ENCODE peak calls at places on chromosomes 13 and 19, in six cellular contexts. I is PC-9, H is sigmoid colon, V is left ventricle myocardium inferior, Y is AG04450, R is stomach. F is an unnamed sample.

GRCh38 chr13:113952983-113953520 is 20.8 kb downstream of the C13orf46 start:
- DNase-seq in I (no peak), H (no peak), Y (no peak), V (no peak), R (no peak), F (no peak)

GRCh38 chr19:38745316-38745715 is 1.0 kb upstream of the CAPN12 start:
- DNase-seq in V (no peak), Y (no peak), I (no peak), H (no peak), R (no peak), F (no peak)

GRCh38 chr13:93225610-93226009 is 997 bp upstream of the GPC6 start:
- DNase-seq in I (no peak), V (no peak), Y (no peak), R (no peak), H (no peak), F (no peak)

GRCh38 chr13:47216176-47216822 is 319.4 kb upstream of the HTR2A start:
- DNase-seq in I (no peak), V (no peak), Y (peak), R (no peak), H (no peak), F (no peak)

GRCh38 chr19:56309511-56310185 is 5.0 kb downstream of the ZSCAN5A start:
- DNase-seq in Y (no peak), H (no peak), V (peak), R (peak), I (no peak), F (peak)

GRCh38 chr13:98483636-98484288 is 93.1 kb downstream of the STK24 start:
- DNase-seq in Y (no peak), R (no peak), I (no peak), H (no peak), V (no peak), F (no peak)

GRCh38 chr13:62626771-62627170 is 1211.1 kb upstream of the PCDH20 start:
- DNase-seq in R (no peak), H (no peak), Y (no peak), V (no peak), I (no peak), F (no peak)

GRCh38 chr19:33175886-33176669 is 18.1 kb upstream of the LRP3 start:
- DNase-seq in H (no peak), I (peak), R (no peak), Y (no peak), V (no peak), F (peak)

GRCh38 chr13:113746143-113746525 is 12.9 kb upstream of the TMEM255B start:
- DNase-seq in Y (no peak), R (no peak), I (no peak), H (no peak), V (no peak), F (peak)

GRCh38 chr19:12521996-12522395 is 29.3 kb downstream of the ZNF564 start:
- DNase-seq in V (no peak), R (no peak), H (no peak), Y (no peak), I (no peak), F (peak)

GRCh38 chr19:35206379-35206778 is 22.2 kb downstream of the FAM187B start:
- DNase-seq in H (no peak), R (no peak), Y (no peak), V (no peak), I (no peak), F (no peak)

GRCh38 chr13:48446454-48446853 is 33.5 kb upstream of the LPAR6 start:
- DNase-seq in H (no peak), I (no peak), Y (peak), R (no peak), V (no peak), F (no peak)

GRCh38 chr19:16190198-16190597 is 5.0 kb downstream of the FAM32A start:
- DNase-seq in H (no peak), I (no peak), R (no peak), Y (no peak), V (no peak), F (no peak)

GRCh38 chr19:44588753-44589112 is 24.6 kb upstream of the IGSF23 start:
- DNase-seq in V (no peak), H (no peak), R (no peak), Y (no peak), I (peak), F (no peak)

GRCh38 chr19:56177564-56178243 is 1.9 kb downstream of the GALP start:
- DNase-seq in Y (no peak), I (no peak), H (no peak), R (no peak), V (no peak), F (no peak)

GRCh38 chr19:51514866-51515481 is 13.4 kb upstream of the SIGLEC12 start:
- DNase-seq in H (no peak), R (no peak), I (no peak), V (no peak), Y (peak), F (no peak)

GRCh38 chr19:35288331-35288730 is 3.6 kb upstream of the MAG start:
- DNase-seq in I (no peak), V (no peak), Y (no peak), H (no peak), R (no peak), F (no peak)

GRCh38 chr13:91768746-91769145 is 370.3 kb downstream of the GPC5 start:
- DNase-seq in H (no peak), Y (no peak), I (no peak), R (no peak), V (no peak), F (no peak)

GRCh38 chr13:38395505-38395803 is 45.8 kb downstream of the UFM1 start:
- DNase-seq in H (no peak), V (no peak), Y (no peak), R (no peak), I (no peak), F (no peak)

GRCh38 chr13:71378992-71379905 is 487.8 kb downstream of the DACH1 start:
- DNase-seq in H (no peak), R (no peak), V (no peak), Y (no peak), I (no peak), F (no peak)

GRCh38 chr19:51026554-51026831 is at the start of gene KLK11:
- DNase-seq in Y (no peak), I (peak), V (no peak), H (no peak), R (peak), F (no peak)

GRCh38 chr19:4722671-4723464 is 774 bp downstream of the DPP9 start:
- DNase-seq in R (peak), H (no peak), I (no peak), Y (no peak), V (no peak), F (no peak)

GRCh38 chr19:6887326-6887725 is at the start of gene ADGRE1:
- DNase-seq in Y (no peak), R (no peak), I (no peak), H (no peak), V (no peak), F (no peak)

GRCh38 chr19:2805991-2806649 is 13.5 kb upstream of the ZNF554 start:
- DNase-seq in R (no peak), I (no peak), Y (no peak), V (no peak), H (no peak), F (no peak)

GRCh38 chr13:98768522-98768921 is 16.1 kb upstream of the SLC15A1 start:
- DNase-seq in V (no peak), I (no peak), Y (no peak), H (no peak), R (no peak), F (no peak)

GRCh38 chr13:110388141-110388943 is 81.3 kb downstream of the COL4A2 start:
- DNase-seq in Y (no peak), V (no peak), H (peak), R (no peak), I (peak), F (no peak)

GRCh38 chr19:15456871-15457700 is 7.3 kb downstream of the RASAL3 start:
- DNase-seq in V (no peak), I (no peak), H (no peak), R (no peak), Y (no peak), F (peak)

GRCh38 chr19:41623360-41623759 is 3.5 kb downstream of the CEACAM4 start:
- DNase-seq in V (no peak), H (no peak), R (no peak), Y (no peak), I (no peak), F (no peak)

DNA sequence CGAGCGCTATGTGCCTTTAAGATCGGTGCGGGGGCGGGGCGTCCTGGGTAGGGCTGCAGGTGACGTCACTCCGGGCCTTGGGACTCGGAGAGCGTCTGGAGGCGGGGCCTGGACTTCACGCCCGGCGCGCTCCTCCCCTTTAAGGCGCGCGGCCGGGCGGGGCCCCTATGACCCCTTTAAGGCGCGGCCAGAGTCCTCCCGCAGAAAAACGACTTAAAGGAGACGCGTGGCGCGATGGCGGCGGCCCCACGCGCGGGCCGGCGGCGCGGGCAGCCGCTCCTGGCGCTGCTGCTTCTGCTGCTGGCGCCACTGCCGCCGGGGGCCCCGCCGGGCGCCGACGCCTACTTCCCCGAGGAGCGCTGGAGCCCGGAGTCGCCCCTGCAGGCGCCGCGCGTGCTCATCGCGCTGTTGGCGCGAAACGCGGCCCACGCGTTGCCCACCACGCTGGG is at the start of gene COLGALT1:
- DNase-seq in V (peak), R (peak), H (peak), I (peak), Y (peak), F (peak)
- H3K27ac ChIP-seq in V (peak), R (peak), H (peak), I (peak), Y (peak), F (peak)

GRCh38 chr13:24460256-24460655 is 52.3 kb downstream of the PARP4 start:
- DNase-seq in H (no peak), V (no peak), Y (no peak), R (no peak), I (no peak), F (no peak)
- TF ChIP-seq CTCF in H (no peak), V (no peak), Y (no peak), R (no peak), I (no peak), F (no peak)

GRCh38 chr19:535017-535835 is 3.7 kb downstream of the CDC34 start:
- DNase-seq in R (no peak), V (no peak), Y (no peak), H (peak), I (peak), F (no peak)

GRCh38 chr19:531753-532571 is at the start of gene CDC34:
- DNase-seq in V (no peak), R (no peak), H (no peak), Y (no peak), I (no peak), F (no peak)

GRCh38 chr19:533485-534058 is 2.0 kb downstream of the CDC34 start:
- DNase-seq in V (no peak), R (no peak), I (no peak), H (peak), Y (no peak), F (peak)

GRCh38 chr19:532578-533484 is 1.3 kb downstream of the CDC34 start:
- DNase-seq in H (peak), R (peak), I (no peak), V (peak), Y (no peak), F (peak)

DNA sequence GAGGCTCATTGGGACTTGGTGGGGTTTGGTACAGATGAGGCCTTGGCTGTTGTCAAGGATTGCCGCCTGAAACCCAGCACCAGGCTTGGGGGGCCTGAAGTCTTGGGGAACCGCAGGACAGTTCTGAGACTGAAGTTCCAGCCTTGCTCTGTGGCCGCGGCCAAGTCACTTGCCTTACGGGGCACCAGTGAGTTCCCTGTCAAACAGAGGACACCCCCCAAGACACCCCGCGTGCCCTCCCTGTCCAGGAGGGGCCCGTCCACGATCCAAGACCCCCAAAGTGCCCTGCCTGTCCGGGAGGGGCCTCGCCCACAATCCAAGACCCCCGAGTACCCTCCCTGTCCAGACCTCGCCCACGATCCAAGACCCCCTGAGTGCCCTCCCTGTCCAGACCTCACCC is 2.5 kb downstream of the CDC34 start:
- DNase-seq in Y (no peak), H (peak), V (no peak), R (no peak), I (no peak), F (no peak)
- H3K4me3 ChIP-seq in Y (peak), H (peak), V (peak), R (no peak), I (no peak), F (peak)

GRCh38 chr13:40164137-40164536 is 502.3 kb downstream of the FOXO1 start:
- DNase-seq in V (no peak), Y (no peak), H (no peak), I (peak), R (no peak), F (no peak)
- H3K27ac ChIP-seq in V (no peak), Y (no peak), H (no peak), I (peak), R (no peak), F (no peak)